ENCODE peak calls at places on chromosomes 1 and 21, in eight cellular contexts. One of them, this sample, is unnamed.

GRCh38 chr21:39119696-39120290 is 63.5 kb downstream of the PSMG1 start:
- DNase-seq in GM19239: no peak
- DNase-seq in activated T-helper 1 cell treated with anti-CD3 and anti-CD28 coated beads, Interleukin-12 subunit alpha, Interleukin-12 subunit beta, Interleukin-2, Interleukin-4 antibody, amounts not matched to agents 30 ng/mL and 10 ng/mL and 1 ng/mL, durations not matched to agents 14 hours and 24 hours and 36 hours: no peak
- DNase-seq in OCI-M1: no peak
- DNase-seq in osteoblast: no peak
- DNase-seq in non-pigmented ciliary epithelial cell: no peak
- DNase-seq in NCI-H187: no peak
- DNase-seq in progenitor cell of endocrine pancreas: no peak
- DNase-seq in this sample: no peak

GRCh38 chr1:26531651-26532131 is 2.1 kb downstream of the RPS6KA1 start:
- DNase-seq in non-pigmented ciliary epithelial cell: no peak
- DNase-seq in OCI-M1: no peak
- DNase-seq in progenitor cell of endocrine pancreas: no peak
- DNase-seq in NCI-H187: no peak
- DNase-seq in GM19239: no peak
- DNase-seq in osteoblast: peak
- DNase-seq in activated T-helper 1 cell treated with anti-CD3 and anti-CD28 coated beads, Interleukin-12 subunit alpha, Interleukin-12 subunit beta, Interleukin-2, Interleukin-4 antibody, amounts not matched to agents 30 ng/mL and 10 ng/mL and 1 ng/mL, durations not matched to agents 14 hours and 24 hours and 36 hours: no peak
- DNase-seq in this sample: no peak

GRCh38 chr1:203089001-203089650 is 3.3 kb upstream of the MYOG start:
- DNase-seq in osteoblast: peak
- DNase-seq in progenitor cell of endocrine pancreas: no peak
- DNase-seq in OCI-M1: no peak
- DNase-seq in GM19239: no peak
- DNase-seq in NCI-H187: no peak
- DNase-seq in activated T-helper 1 cell treated with anti-CD3 and anti-CD28 coated beads, Interleukin-12 subunit alpha, Interleukin-12 subunit beta, Interleukin-2, Interleukin-4 antibody, amounts not matched to agents 30 ng/mL and 10 ng/mL and 1 ng/mL, durations not matched to agents 14 hours and 24 hours and 36 hours: no peak
- DNase-seq in non-pigmented ciliary epithelial cell: no peak
- DNase-seq in this sample: no peak

GRCh38 chr1:198283222-198283621 is 126.4 kb downstream of the NEK7 start:
- DNase-seq in GM19239: no peak
- DNase-seq in non-pigmented ciliary epithelial cell: no peak
- DNase-seq in OCI-M1: peak
- DNase-seq in activated T-helper 1 cell treated with anti-CD3 and anti-CD28 coated beads, Interleukin-12 subunit alpha, Interleukin-12 subunit beta, Interleukin-2, Interleukin-4 antibody, amounts not matched to agents 30 ng/mL and 10 ng/mL and 1 ng/mL, durations not matched to agents 14 hours and 24 hours and 36 hours: no peak
- DNase-seq in osteoblast: no peak
- DNase-seq in NCI-H187: no peak
- DNase-seq in progenitor cell of endocrine pancreas: no peak
- DNase-seq in this sample: no peak

GRCh38 chr1:26161408-26162219 is 2.7 kb downstream of the FAM110D start:
- DNase-seq in non-pigmented ciliary epithelial cell: no peak
- DNase-seq in OCI-M1: peak
- DNase-seq in GM19239: no peak
- DNase-seq in osteoblast: peak
- DNase-seq in NCI-H187: no peak
- DNase-seq in progenitor cell of endocrine pancreas: peak
- DNase-seq in activated T-helper 1 cell treated with anti-CD3 and anti-CD28 coated beads, Interleukin-12 subunit alpha, Interleukin-12 subunit beta, Interleukin-2, Interleukin-4 antibody, amounts not matched to agents 30 ng/mL and 10 ng/mL and 1 ng/mL, durations not matched to agents 14 hours and 24 hours and 36 hours: no peak
- DNase-seq in this sample: peak

GRCh38 chr1:184492543-184492942 is 105.7 kb downstream of the C1orf21 start:
- DNase-seq in non-pigmented ciliary epithelial cell: no peak
- DNase-seq in osteoblast: no peak
- DNase-seq in activated T-helper 1 cell treated with anti-CD3 and anti-CD28 coated beads, Interleukin-12 subunit alpha, Interleukin-12 subunit beta, Interleukin-2, Interleukin-4 antibody, amounts not matched to agents 30 ng/mL and 10 ng/mL and 1 ng/mL, durations not matched to agents 14 hours and 24 hours and 36 hours: no peak
- DNase-seq in OCI-M1: peak
- DNase-seq in progenitor cell of endocrine pancreas: no peak
- DNase-seq in NCI-H187: no peak
- DNase-seq in GM19239: no peak
- DNase-seq in this sample: no peak

GRCh38 chr1:204600968-204601367 is 84.6 kb downstream of the LRRN2 start:
- DNase-seq in non-pigmented ciliary epithelial cell: no peak
- DNase-seq in activated T-helper 1 cell treated with anti-CD3 and anti-CD28 coated beads, Interleukin-12 subunit alpha, Interleukin-12 subunit beta, Interleukin-2, Interleukin-4 antibody, amounts not matched to agents 30 ng/mL and 10 ng/mL and 1 ng/mL, durations not matched to agents 14 hours and 24 hours and 36 hours: no peak
- DNase-seq in NCI-H187: no peak
- DNase-seq in GM19239: no peak
- DNase-seq in osteoblast: no peak
- DNase-seq in OCI-M1: no peak
- DNase-seq in progenitor cell of endocrine pancreas: no peak
- DNase-seq in this sample: no peak

GRCh38 chr1:71232166-71232763 is 151.4 kb upstream of the ZRANB2 start:
- DNase-seq in NCI-H187: no peak
- DNase-seq in activated T-helper 1 cell treated with anti-CD3 and anti-CD28 coated beads, Interleukin-12 subunit alpha, Interleukin-12 subunit beta, Interleukin-2, Interleukin-4 antibody, amounts not matched to agents 30 ng/mL and 10 ng/mL and 1 ng/mL, durations not matched to agents 14 hours and 24 hours and 36 hours: no peak
- DNase-seq in non-pigmented ciliary epithelial cell: no peak
- DNase-seq in osteoblast: no peak
- DNase-seq in GM19239: no peak
- DNase-seq in progenitor cell of endocrine pancreas: no peak
- DNase-seq in OCI-M1: no peak
- DNase-seq in this sample: no peak

GRCh38 chr1:90413519-90413918 is 303.6 kb downstream of the BARHL2 start:
- DNase-seq in OCI-M1: no peak
- DNase-seq in osteoblast: no peak
- DNase-seq in GM19239: no peak
- DNase-seq in NCI-H187: peak
- DNase-seq in activated T-helper 1 cell treated with anti-CD3 and anti-CD28 coated beads, Interleukin-12 subunit alpha, Interleukin-12 subunit beta, Interleukin-2, Interleukin-4 antibody, amounts not matched to agents 30 ng/mL and 10 ng/mL and 1 ng/mL, durations not matched to agents 14 hours and 24 hours and 36 hours: no peak
- DNase-seq in progenitor cell of endocrine pancreas: no peak
- DNase-seq in non-pigmented ciliary epithelial cell: no peak
- DNase-seq in this sample: no peak

GRCh38 chr1:10813801-10814200 is 17.4 kb upstream of the CASZ1 start:
- DNase-seq in activated T-helper 1 cell treated with anti-CD3 and anti-CD28 coated beads, Interleukin-12 subunit alpha, Interleukin-12 subunit beta, Interleukin-2, Interleukin-4 antibody, amounts not matched to agents 30 ng/mL and 10 ng/mL and 1 ng/mL, durations not matched to agents 14 hours and 24 hours and 36 hours: no peak
- DNase-seq in GM19239: no peak
- DNase-seq in NCI-H187: no peak
- DNase-seq in OCI-M1: no peak
- DNase-seq in progenitor cell of endocrine pancreas: no peak
- DNase-seq in non-pigmented ciliary epithelial cell: no peak
- DNase-seq in osteoblast: peak
- DNase-seq in this sample: no peak

GRCh38 chr1:87916965-87917364 is 588.3 kb downstream of the LMO4 start:
- DNase-seq in GM19239: no peak
- DNase-seq in osteoblast: peak
- DNase-seq in activated T-helper 1 cell treated with anti-CD3 and anti-CD28 coated beads, Interleukin-12 subunit alpha, Interleukin-12 subunit beta, Interleukin-2, Interleukin-4 antibody, amounts not matched to agents 30 ng/mL and 10 ng/mL and 1 ng/mL, durations not matched to agents 14 hours and 24 hours and 36 hours: no peak
- DNase-seq in progenitor cell of endocrine pancreas: no peak
- DNase-seq in NCI-H187: no peak
- DNase-seq in OCI-M1: no peak
- DNase-seq in non-pigmented ciliary epithelial cell: no peak
- DNase-seq in this sample: no peak

GRCh38 chr1:220810179-220810653 is 23.5 kb downstream of the MTARC1 start:
- DNase-seq in activated T-helper 1 cell treated with anti-CD3 and anti-CD28 coated beads, Interleukin-12 subunit alpha, Interleukin-12 subunit beta, Interleukin-2, Interleukin-4 antibody, amounts not matched to agents 30 ng/mL and 10 ng/mL and 1 ng/mL, durations not matched to agents 14 hours and 24 hours and 36 hours: peak
- DNase-seq in non-pigmented ciliary epithelial cell: peak
- DNase-seq in NCI-H187: no peak
- DNase-seq in OCI-M1: peak
- DNase-seq in progenitor cell of endocrine pancreas: peak
- DNase-seq in GM19239: peak
- DNase-seq in osteoblast: peak
- DNase-seq in this sample: peak

GRCh38 chr1:10489291-10490055 is 14.7 kb downstream of the PEX14 start:
- DNase-seq in NCI-H187: no peak
- DNase-seq in activated T-helper 1 cell treated with anti-CD3 and anti-CD28 coated beads, Interleukin-12 subunit alpha, Interleukin-12 subunit beta, Interleukin-2, Interleukin-4 antibody, amounts not matched to agents 30 ng/mL and 10 ng/mL and 1 ng/mL, durations not matched to agents 14 hours and 24 hours and 36 hours: no peak
- DNase-seq in GM19239: no peak
- DNase-seq in non-pigmented ciliary epithelial cell: no peak
- DNase-seq in OCI-M1: no peak
- DNase-seq in osteoblast: no peak
- DNase-seq in progenitor cell of endocrine pancreas: no peak
- DNase-seq in this sample: no peak